ENCODE peak calls at places on chromosomes 6 and 20, in eight cellular contexts. M is nephron progenitor cell; C is left lung; D is left ventricle myocardium inferior; F is CD4-positive, alpha-beta T cell; U is GM23338; N is endothelial cell; L is tibial nerve. R is an unnamed sample.

GRCh38 chr6:18025591-18025990 is 38.2 kb upstream of the KIF13A start:
- DNase-seq in M (no peak), C (no peak), D (no peak), F (no peak), U (no peak), N (no peak), L (no peak), R (no peak)

GRCh38 chr6:73665686-73666319 is 12.0 kb upstream of the SLC17A5 start:
- DNase-seq in M (no peak), C (no peak), D (no peak), F (no peak), U (no peak), N (no peak), L (no peak), R (no peak)

GRCh38 chr6:56992703-56993102 is 37.8 kb downstream of the BEND6 start:
- DNase-seq in M (no peak), C (no peak), D (no peak), F (no peak), U (no peak), N (no peak), L (no peak), R (no peak)

GRCh38 chr6:9848094-9848493 is 566.8 kb downstream of the TFAP2A start:
- DNase-seq in M (no peak), C (no peak), D (no peak), F (no peak), U (no peak), N (no peak), L (no peak), R (no peak)

GRCh38 chr6:152846825-152847224 is 96.2 kb downstream of the VIP start:
- DNase-seq in M (no peak), C (no peak), D (no peak), F (no peak), U (peak; percentile 49), N (no peak), L (no peak), R (no peak)

GRCh38 chr20:20630551-20630950 is 81.9 kb downstream of the RALGAPA2 start:
- DNase-seq in M (no peak), C (no peak), D (no peak), F (no peak), U (no peak), N (no peak), L (no peak), R (no peak)

GRCh38 chr6:8085053-8085511 is 17.3 kb downstream of the EEF1E1 start:
- DNase-seq in M (no peak), C (peak; percentile 72), D (no peak), F (no peak), U (no peak), N (no peak), L (peak; percentile 20), R (peak; percentile 87)

GRCh38 chr20:64035066-64035932 is 683 bp upstream of the C20orf204 start:
- DNase-seq in M (no peak), C (no peak), D (no peak), F (no peak), U (no peak), N (no peak), L (no peak), R (no peak)

GRCh38 chr6:56866917-56867522 is 87.9 kb upstream of the BEND6 start:
- DNase-seq in M (no peak), C (no peak), D (no peak), F (no peak), U (no peak), N (no peak), L (no peak), R (no peak)

GRCh38 chr6:25614052-25614451 is 38.0 kb upstream of the SCGN start:
- DNase-seq in M (no peak), C (no peak), D (no peak), F (no peak), U (no peak), N (no peak), L (no peak), R (no peak)
- TF ChIP-seq CTCF in M (no peak), C (no peak), D (no peak), F (no peak), U (no peak), N (no peak), L (no peak), R (no peak)

GRCh38 chr6:155186052-155186658 is 77.7 kb upstream of the CLDN20 start:
- DNase-seq in M (no peak), C (no peak), D (no peak), F (no peak), U (peak; percentile 41), N (no peak), L (no peak), R (no peak)

GRCh38 chr6:155187096-155187495 is 76.7 kb upstream of the CLDN20 start:
- DNase-seq in M (no peak), C (no peak), D (no peak), F (no peak), U (no peak), N (no peak), L (no peak), R (no peak)

GRCh38 chr6:155188707-155189496 is 74.9 kb upstream of the CLDN20 start:
- DNase-seq in M (no peak), C (no peak), D (no peak), F (no peak), U (no peak), N (no peak), L (peak; percentile 21), R (no peak)

GRCh38 chr6:155190667-155191066 is 73.1 kb upstream of the CLDN20 start:
- DNase-seq in M (no peak), C (no peak), D (no peak), F (no peak), U (no peak), N (no peak), L (no peak), R (no peak)

DNA sequence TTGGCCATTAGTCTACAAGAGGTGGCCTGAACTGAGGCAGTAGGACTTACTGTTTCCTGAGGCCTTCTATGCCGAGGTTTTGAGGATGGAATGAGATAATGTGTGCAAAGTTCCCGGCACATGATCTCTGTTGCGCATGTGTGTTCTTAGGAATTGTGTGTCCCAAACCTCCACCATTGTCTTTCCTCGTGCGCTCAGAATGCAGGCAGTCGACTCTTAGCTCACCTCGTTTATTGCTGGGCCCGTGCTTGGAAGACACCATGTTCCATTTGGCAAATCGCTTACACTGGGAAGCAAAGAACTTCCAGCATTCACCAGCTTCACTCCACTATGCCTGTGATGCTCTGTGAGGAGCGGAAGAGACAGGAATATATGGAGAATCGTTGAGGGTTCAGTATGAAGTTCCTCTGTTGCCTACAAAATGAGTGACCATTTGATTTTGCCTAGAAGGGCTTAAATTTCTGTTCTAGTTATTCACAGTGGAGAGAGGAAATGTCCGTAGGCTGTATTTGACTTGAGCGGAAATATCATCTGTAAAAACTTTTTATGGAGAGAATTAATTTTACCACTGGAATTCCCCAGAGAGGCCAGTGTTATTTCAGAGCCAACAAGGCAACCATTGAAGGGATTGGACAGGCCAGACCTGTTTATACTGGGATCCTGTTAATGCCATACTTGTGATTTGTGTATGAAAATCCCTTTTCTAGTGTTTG is 75.7 kb upstream of the CLDN20 start:
- DNase-seq in M (no peak), C (no peak), D (no peak), F (no peak), U (no peak), N (no peak), L (no peak), R (no peak)
- TF ChIP-seq CTCF in M (no peak), C (no peak), D (no peak), F (no peak), U (no peak), N (no peak), L (no peak), R (no peak)

GRCh38 chr6:38034269-38034914 is 214.9 kb downstream of the ZFAND3 start:
- DNase-seq in M (no peak), C (no peak), D (no peak), F (no peak), U (peak; percentile 40), N (no peak), L (no peak), R (no peak)
- TF ChIP-seq CTCF in M (peak; percentile 32), C (peak; percentile 51), D (peak; percentile 64), F (peak; percentile 31), U (peak; percentile 71), N (peak; percentile 21), L (peak; percentile 25), R (peak; percentile 43)

GRCh38 chr6:42813906-42814444 is 32.1 kb downstream of the BICRAL start:
- DNase-seq in M (no peak), C (no peak), D (no peak), F (no peak), U (no peak), N (no peak), L (no peak), R (no peak)
- TF ChIP-seq CTCF in M (no peak), C (no peak), D (no peak), F (no peak), U (no peak), N (no peak), L (no peak), R (no peak)

GRCh38 chr6:1313755-1314503 is 2.0 kb downstream of the FOXQ1 start:
- DNase-seq in M (peak; percentile 74), C (peak; percentile 49), D (no peak), F (no peak), U (peak; percentile 76), N (peak; percentile 71), L (no peak), R (no peak)
- TF ChIP-seq CTCF in M (peak; percentile 43), C (peak; percentile 48), D (peak; percentile 49), F (no peak), U (peak; percentile 23), N (peak; percentile 74), L (no peak), R (peak; percentile 21)

GRCh38 chr6:48542191-48542590 is 431.2 kb upstream of the PTCHD4 start:
- DNase-seq in M (no peak), C (no peak), D (no peak), F (no peak), U (no peak), N (no peak), L (no peak), R (no peak)

GRCh38 chr6:48541669-48542068 is 430.7 kb upstream of the PTCHD4 start:
- DNase-seq in M (no peak), C (no peak), D (no peak), F (no peak), U (no peak), N (no peak), L (no peak), R (no peak)
- TF ChIP-seq CTCF in M (no peak), C (no peak), D (no peak), F (no peak), U (no peak), N (no peak), L (no peak), R (no peak)

DNA sequence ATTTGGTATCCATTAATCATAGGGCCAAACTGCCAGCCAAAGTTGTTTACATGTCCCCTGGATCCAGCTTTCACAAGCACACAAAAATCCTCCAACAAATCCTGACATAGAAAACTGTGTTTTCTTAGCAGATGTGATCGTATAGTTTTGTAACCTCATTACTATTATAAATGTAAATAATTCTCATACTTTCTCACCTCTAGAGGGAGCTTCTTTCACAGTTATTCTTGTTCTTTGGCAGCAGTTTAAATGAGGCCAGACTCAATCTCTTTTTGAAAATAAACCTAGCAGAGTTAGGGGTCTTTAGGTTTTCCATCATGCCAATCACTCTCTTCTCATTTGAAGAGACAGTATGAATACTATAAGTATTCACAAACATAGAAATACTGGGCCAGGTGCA is 17.0 kb upstream of the ZNF318 start:
- DNase-seq in M (no peak), C (no peak), D (no peak), F (no peak), U (no peak), N (no peak), L (no peak), R (no peak)
- TF ChIP-seq CTCF in M (peak; percentile 31), C (no peak), D (peak; percentile 73), F (peak; percentile 54), U (no peak), N (no peak), L (peak; percentile 26), R (no peak)